ENCODE peak calls at places on chromosomes 4 and X, in four cellular contexts. One of them, this sample, is unnamed.

GRCh38 chrX:3129256-3129655 is 88.0 kb downstream of the ARSF start:
- DNase-seq in fibroblast of mammary gland: peak
- DNase-seq in activated CD8-positive, alpha-beta memory T cell treated with anti-CD3 and anti-CD28 coated beads, Interleukin-2, amount 50 U/mL, for 4 hours: no peak
- DNase-seq in endothelial cell of umbilical vein: no peak
- DNase-seq in this sample: no peak

GRCh38 chr4:88497859-88498409 is 25.6 kb downstream of the PYURF start:
- DNase-seq in fibroblast of mammary gland: no peak
- DNase-seq in activated CD8-positive, alpha-beta memory T cell treated with anti-CD3 and anti-CD28 coated beads, Interleukin-2, amount 50 U/mL, for 4 hours: no peak
- DNase-seq in endothelial cell of umbilical vein: no peak
- DNase-seq in this sample: no peak

GRCh38 chr4:836781-837301 is 10.9 kb upstream of the CPLX1 start:
- DNase-seq in fibroblast of mammary gland: no peak
- DNase-seq in activated CD8-positive, alpha-beta memory T cell treated with anti-CD3 and anti-CD28 coated beads, Interleukin-2, amount 50 U/mL, for 4 hours: peak
- DNase-seq in endothelial cell of umbilical vein: no peak
- DNase-seq in this sample: no peak

GRCh38 chr4:24910504-24910903 is 2.3 kb downstream of the CCDC149 start:
- DNase-seq in fibroblast of mammary gland: peak
- DNase-seq in activated CD8-positive, alpha-beta memory T cell treated with anti-CD3 and anti-CD28 coated beads, Interleukin-2, amount 50 U/mL, for 4 hours: no peak
- DNase-seq in endothelial cell of umbilical vein: no peak
- DNase-seq in this sample: no peak

GRCh38 chr4:22192302-22192645 is 243.7 kb upstream of the KCNIP4 start:
- DNase-seq in fibroblast of mammary gland: no peak
- DNase-seq in activated CD8-positive, alpha-beta memory T cell treated with anti-CD3 and anti-CD28 coated beads, Interleukin-2, amount 50 U/mL, for 4 hours: no peak
- DNase-seq in endothelial cell of umbilical vein: no peak
- DNase-seq in this sample: no peak

GRCh38 chr4:29151584-29151983 is 1568.6 kb upstream of the PCDH7 start:
- DNase-seq in fibroblast of mammary gland: peak
- DNase-seq in activated CD8-positive, alpha-beta memory T cell treated with anti-CD3 and anti-CD28 coated beads, Interleukin-2, amount 50 U/mL, for 4 hours: no peak
- DNase-seq in endothelial cell of umbilical vein: no peak
- DNase-seq in this sample: no peak

GRCh38 chrX:64427281-64427680 is 32.0 kb upstream of the MTMR8 start:
- DNase-seq in fibroblast of mammary gland: no peak
- DNase-seq in activated CD8-positive, alpha-beta memory T cell treated with anti-CD3 and anti-CD28 coated beads, Interleukin-2, amount 50 U/mL, for 4 hours: no peak
- DNase-seq in endothelial cell of umbilical vein: no peak
- DNase-seq in this sample: no peak

GRCh38 chr4:140237616-140238352 is 83.8 kb upstream of the MAML3 start:
- DNase-seq in fibroblast of mammary gland: peak
- DNase-seq in activated CD8-positive, alpha-beta memory T cell treated with anti-CD3 and anti-CD28 coated beads, Interleukin-2, amount 50 U/mL, for 4 hours: no peak
- DNase-seq in endothelial cell of umbilical vein: peak
- DNase-seq in this sample: no peak

GRCh38 chrX:65551086-65551485 is 16.5 kb upstream of the LAS1L start:
- DNase-seq in fibroblast of mammary gland: no peak
- DNase-seq in activated CD8-positive, alpha-beta memory T cell treated with anti-CD3 and anti-CD28 coated beads, Interleukin-2, amount 50 U/mL, for 4 hours: no peak
- DNase-seq in endothelial cell of umbilical vein: no peak
- DNase-seq in this sample: no peak

GRCh38 chr4:18067031-18067430 is 45.5 kb upstream of the LCORL start:
- DNase-seq in fibroblast of mammary gland: no peak
- DNase-seq in activated CD8-positive, alpha-beta memory T cell treated with anti-CD3 and anti-CD28 coated beads, Interleukin-2, amount 50 U/mL, for 4 hours: no peak
- DNase-seq in endothelial cell of umbilical vein: peak
- DNase-seq in this sample: no peak

GRCh38 chr4:174038481-174038880 is 245.0 kb downstream of the FBXO8 start:
- DNase-seq in fibroblast of mammary gland: no peak
- DNase-seq in activated CD8-positive, alpha-beta memory T cell treated with anti-CD3 and anti-CD28 coated beads, Interleukin-2, amount 50 U/mL, for 4 hours: no peak
- DNase-seq in endothelial cell of umbilical vein: no peak
- DNase-seq in this sample: no peak

GRCh38 chr4:170805352-170805751 is 715.6 kb upstream of the AADAT start:
- DNase-seq in fibroblast of mammary gland: no peak
- DNase-seq in activated CD8-positive, alpha-beta memory T cell treated with anti-CD3 and anti-CD28 coated beads, Interleukin-2, amount 50 U/mL, for 4 hours: no peak
- DNase-seq in endothelial cell of umbilical vein: no peak
- DNase-seq in this sample: no peak

GRCh38 chr4:102355748-102356147 is 10.5 kb upstream of the SLC39A8 start:
- DNase-seq in fibroblast of mammary gland: no peak
- DNase-seq in activated CD8-positive, alpha-beta memory T cell treated with anti-CD3 and anti-CD28 coated beads, Interleukin-2, amount 50 U/mL, for 4 hours: no peak
- DNase-seq in endothelial cell of umbilical vein: no peak
- DNase-seq in this sample: no peak

This sample was measured in activated CD4-positive, alpha-beta T cell treated with anti-CD3 and anti-CD28 coated beads, Interleukin-2, amount 50 U/mL, for 1 hour.